ENCODE peak calls at places on chromosomes 2 and 18, in five cellular contexts. L, H, V, R and A are unnamed samples.

GRCh38 chr18:38009335-38009734 is 443.7 kb upstream of the CELF4 start:
- DNase-seq in L (no peak), H (no peak), R (no peak), V (no peak), A (no peak)

GRCh38 chr2:110854355-110855081 is 122.1 kb downstream of the ACOXL start:
- DNase-seq in R (no peak), V (no peak), L (no peak), H (no peak), A (no peak)

GRCh38 chr2:222504714-222505113 is 80.4 kb downstream of the SGPP2 start:
- DNase-seq in V (no peak), L (no peak), R (no peak), H (no peak), A (no peak)

GRCh38 chr2:217402622-217403383 is 542.9 kb upstream of the TNP1 start:
- DNase-seq in V (peak; percentile 55), H (no peak), R (no peak), L (no peak), A (peak; percentile 59)

GRCh38 chr2:219362524-219363164 is 25.1 kb downstream of the DNPEP start:
- DNase-seq in R (peak; percentile 91), H (peak; percentile 98), L (peak; percentile 61), V (peak; percentile 90), A (no peak)

GRCh38 chr2:203797363-203798111 is 70.0 kb upstream of the CTLA4 start:
- DNase-seq in V (no peak), L (no peak), H (peak; percentile 70), R (no peak), A (no peak)

GRCh38 chr18:63646916-63647315 is 2.9 kb upstream of the SERPINB4 start:
- DNase-seq in V (no peak), L (no peak), H (peak; percentile 44), R (no peak), A (no peak)

GRCh38 chr2:96594701-96595152 is 43.4 kb downstream of the KANSL3 start:
- DNase-seq in R (no peak), H (no peak), V (no peak), L (no peak), A (no peak)

GRCh38 chr2:186522538-186522937 is 36.5 kb downstream of the ZC3H15 start:
- DNase-seq in L (no peak), R (no peak), V (no peak), H (no peak), A (no peak)

GRCh38 chr2:129318581-129319421 is 660.7 kb upstream of the RAB6C start:
- DNase-seq in H (no peak), V (no peak), R (no peak), L (no peak), A (no peak)

GRCh38 chr2:99725810-99726209 is 236.0 kb upstream of the REV1 start:
- DNase-seq in L (no peak), V (no peak), R (no peak), H (no peak), A (no peak)

GRCh38 chr2:161207941-161208340 is 47.7 kb downstream of the TANK start:
- DNase-seq in R (no peak), V (no peak), L (no peak), H (no peak), A (no peak)

GRCh38 chr18:51578403-51578980 is 381.0 kb upstream of the MEX3C start:
- DNase-seq in L (no peak), H (no peak), R (no peak), V (no peak), A (no peak)

GRCh38 chr2:139876964-139877363 is 1096.8 kb upstream of the NXPH2 start:
- DNase-seq in L (no peak), V (no peak), R (no peak), H (no peak), A (no peak)

GRCh38 chr2:230713331-230714121 is 884 bp downstream of the CAB39 start:
- DNase-seq in V (peak; percentile 64), H (peak; percentile 28), R (no peak), L (peak; percentile 34), A (peak; percentile 49)

GRCh38 chr2:158723921-158724802 is 71.0 kb upstream of the DAPL1 start:
- DNase-seq in L (no peak), H (no peak), V (no peak), R (no peak), A (peak; percentile 64)

GRCh38 chr2:112642561-112642960 is 3.2 kb upstream of the SLC20A1 start:
- DNase-seq in V (no peak), L (no peak), H (no peak), R (no peak), A (no peak)

GRCh38 chr18:41226186-41226585 is 728.8 kb upstream of the PIK3C3 start:
- DNase-seq in H (peak; percentile 68), L (no peak), V (no peak), R (peak; percentile 16), A (no peak)

GRCh38 chr18:49849331-49850217 is 36.2 kb upstream of the ACAA2 start:
- DNase-seq in H (peak; percentile 71), V (no peak), L (peak; percentile 31), R (no peak), A (peak; percentile 63)

GRCh38 chr18:46899274-46899948 is 17.9 kb downstream of the PIAS2 start:
- DNase-seq in L (no peak), H (no peak), R (no peak), V (no peak), A (peak; percentile 60)

GRCh38 chr18:23573948-23574431 is 12.3 kb downstream of the NPC1 start:
- DNase-seq in L (no peak), H (peak; percentile 49), V (no peak), R (no peak), A (no peak)

GRCh38 chr2:20985061-20985460 is 58.8 kb downstream of the APOB start:
- DNase-seq in L (no peak), H (no peak), R (no peak), V (no peak), A (no peak)

GRCh38 chr2:137185378-137186078 is 420.2 kb downstream of the THSD7B start:
- DNase-seq in V (no peak), R (no peak), H (peak; percentile 61), L (no peak), A (no peak)

DNA sequence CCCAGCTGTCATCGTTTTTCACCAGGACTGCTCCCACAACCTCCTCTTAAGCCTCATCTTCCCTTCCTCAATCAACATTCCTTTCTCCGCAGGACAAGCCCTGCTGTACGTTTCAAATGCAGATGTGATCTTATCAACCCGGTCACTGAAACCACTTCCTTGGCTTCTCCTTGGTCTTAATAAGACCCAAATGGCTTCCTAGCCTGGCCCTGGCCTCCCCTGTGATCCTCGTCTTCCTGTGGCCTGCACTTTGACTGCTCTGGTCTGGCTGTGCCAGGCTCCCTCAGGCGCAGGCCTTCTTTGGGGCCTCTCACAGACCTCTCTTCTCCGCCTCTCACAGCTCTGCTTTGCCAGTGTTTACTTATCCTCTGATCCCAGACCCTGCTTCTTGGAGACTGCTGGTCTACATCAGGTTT is 4.7 kb upstream of the ADNP2 start:
- DNase-seq in V (no peak), R (no peak), L (no peak), H (peak; percentile 25), A (no peak)
- H3K4me3 ChIP-seq in V (no peak overlapping the region), R (no peak overlapping the region), L (no peak overlapping the region), H (no peak overlapping the region), A (no peak overlapping the region)

GRCh38 chr2:182971820-182972547 is 66.3 kb downstream of the NCKAP1 start:
- DNase-seq in V (no peak), H (no peak), R (no peak), L (no peak), A (no peak)
- H3K4me3 ChIP-seq in V (no peak overlapping the region), H (no peak overlapping the region), R (no peak overlapping the region), L (no peak overlapping the region), A (no peak overlapping the region)

GRCh38 chr2:199977984-199978415 is 22.6 kb downstream of the MAIP1 start:
- DNase-seq in H (peak; percentile 69), R (peak; percentile 45), V (no peak), L (no peak), A (no peak)
- H3K4me3 ChIP-seq in H (no peak overlapping the region), R (no peak overlapping the region), V (no peak overlapping the region), L (no peak overlapping the region), A (no peak overlapping the region)

DNA sequence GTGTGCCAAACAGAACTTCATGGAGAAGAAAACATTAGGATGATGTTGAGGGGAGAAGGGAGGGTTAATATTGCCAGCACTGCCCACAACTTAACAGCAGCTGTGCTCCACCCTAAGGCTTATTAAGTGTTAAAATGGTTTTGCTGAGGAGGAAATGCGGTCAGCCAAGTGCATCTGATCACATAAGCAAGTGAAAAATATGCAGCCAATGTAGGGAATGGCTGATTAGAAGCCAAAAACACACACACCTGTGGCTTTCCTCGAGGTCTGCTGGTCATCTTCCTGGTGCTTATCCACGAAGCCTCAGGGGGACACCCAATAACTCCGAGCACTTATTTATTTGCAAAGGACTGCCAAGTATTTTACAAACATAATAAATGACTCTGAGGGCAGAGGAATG is 66.3 kb upstream of the GPR45 start:
- DNase-seq in H (no peak), R (no peak), V (no peak), L (no peak), A (no peak)
- H3K4me3 ChIP-seq in H (no peak overlapping the region), R (no peak overlapping the region), V (no peak overlapping the region), L (no peak overlapping the region), A (no peak overlapping the region)

GRCh38 chr2:76281176-76281841 is 570.6 kb upstream of the GCFC2 start:
- DNase-seq in H (no peak), L (no peak), V (no peak), R (no peak), A (no peak)
- H3K4me3 ChIP-seq in H (no peak overlapping the region), L (no peak overlapping the region), V (no peak overlapping the region), R (no peak overlapping the region), A (no peak overlapping the region)

DNA sequence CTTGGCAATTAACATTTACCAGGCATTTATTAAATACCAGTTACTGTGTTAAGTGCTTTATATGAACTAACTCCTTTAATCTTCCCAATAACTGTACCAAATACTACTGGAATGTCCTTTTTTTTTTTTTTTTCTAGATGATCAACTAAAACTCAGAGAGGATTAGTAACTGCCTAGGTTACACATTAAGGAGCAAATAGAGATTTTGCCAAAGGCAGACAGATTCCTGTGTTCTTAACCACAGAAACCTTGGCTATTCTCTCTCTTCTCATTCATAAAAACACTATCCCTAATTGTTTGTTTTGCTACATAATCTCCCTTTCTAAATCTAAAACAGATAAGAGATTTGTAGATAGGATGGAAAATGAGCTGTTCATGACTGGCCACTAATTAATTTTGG is 13.3 kb downstream of the DHX57 start:
- DNase-seq in R (no peak), V (no peak), L (no peak), H (no peak), A (no peak)
- H3K4me3 ChIP-seq in R (no peak overlapping the region), V (no peak overlapping the region), L (no peak overlapping the region), H (no peak overlapping the region), A (no peak overlapping the region)

DNA sequence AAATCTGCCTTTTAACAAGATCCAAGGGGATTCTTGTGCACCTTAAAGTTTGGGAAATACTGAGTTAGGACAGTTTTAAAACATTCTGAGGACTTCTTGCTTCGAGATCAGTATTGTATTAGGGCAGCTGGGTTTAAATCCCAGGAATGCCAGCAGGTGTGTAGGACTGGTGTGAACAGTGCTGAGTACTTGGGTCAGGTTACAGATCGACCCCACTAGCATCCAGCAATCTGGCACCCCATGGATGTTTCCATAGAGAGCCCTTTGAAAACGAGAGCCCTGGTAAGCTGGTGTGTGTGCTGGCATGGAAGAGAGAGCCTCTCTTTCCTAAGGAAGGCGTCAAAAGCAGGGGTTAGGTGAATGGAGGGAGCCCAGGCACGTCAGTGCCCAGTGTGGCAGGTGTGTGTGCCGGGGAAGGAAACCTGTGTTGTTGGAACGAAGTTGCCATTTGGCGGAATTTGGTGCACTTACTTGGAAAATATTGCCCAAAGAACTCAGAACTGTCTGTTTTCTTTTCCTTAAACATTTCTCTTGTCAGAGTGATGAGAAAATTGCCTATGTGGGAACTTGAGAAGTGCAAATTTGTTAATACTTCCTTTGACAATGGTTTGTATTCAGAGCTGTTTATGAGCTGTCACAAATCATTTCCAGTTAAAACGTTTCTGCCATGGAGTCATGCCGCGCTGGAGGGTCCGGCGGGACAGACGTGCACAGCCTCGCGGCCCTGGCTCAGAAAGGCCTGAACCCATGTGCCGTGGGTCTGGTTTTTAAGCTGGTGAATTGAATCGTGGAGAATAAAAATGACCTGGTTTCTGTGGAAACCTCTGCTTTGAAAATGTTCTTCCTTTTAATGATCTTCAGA is 38.1 kb downstream of the LDLRAD4 start:
- DNase-seq in H (no peak), L (no peak), R (no peak), V (no peak), A (no peak)
- H3K4me3 ChIP-seq in H (no peak overlapping the region), L (no peak overlapping the region), R (no peak overlapping the region), V (no peak overlapping the region), A (no peak overlapping the region)